ENCODE peak calls at places on chromosomes 2 and 18, in eight cellular contexts. One of them, this sample, is unnamed.

GRCh38 chr2:186780701-186781316 is 68.2 kb downstream of the ZSWIM2 start:
- DNase-seq in A549: peak; percentile 8
- DNase-seq in fibroblast of lung: peak; percentile 36
- DNase-seq in neural progenitor cell: peak; percentile 70
- DNase-seq in IMR-90: peak; percentile 19
- DNase-seq in GM23248: peak; percentile 2
- DNase-seq in H9: peak; percentile 71
- DNase-seq in HepG2: peak; percentile 56
- DNase-seq in this sample: no peak

GRCh38 chr2:159775006-159775405 is 23.0 kb downstream of the CD302 start:
- DNase-seq in A549: no peak
- DNase-seq in fibroblast of lung: no peak
- DNase-seq in neural progenitor cell: no peak
- DNase-seq in IMR-90: peak; percentile 19
- DNase-seq in GM23248: no peak
- DNase-seq in H9: no peak
- DNase-seq in HepG2: no peak
- DNase-seq in this sample: no peak

GRCh38 chr2:2229898-2230817 is 100.9 kb downstream of the MYT1L start:
- DNase-seq in A549: no peak
- DNase-seq in fibroblast of lung: no peak
- DNase-seq in neural progenitor cell: no peak
- DNase-seq in IMR-90: no peak
- DNase-seq in GM23248: peak; percentile 20
- DNase-seq in H9: no peak
- DNase-seq in HepG2: no peak
- DNase-seq in this sample: no peak

GRCh38 chr2:121185571-121186074 is 99.4 kb downstream of the TFCP2L1 start:
- DNase-seq in A549: no peak
- DNase-seq in fibroblast of lung: no peak
- DNase-seq in neural progenitor cell: peak; percentile 36
- DNase-seq in IMR-90: no peak
- DNase-seq in GM23248: peak; percentile 37
- DNase-seq in H9: no peak
- DNase-seq in HepG2: no peak
- DNase-seq in this sample: no peak

GRCh38 chr2:47174731-47175361 is 19.7 kb upstream of the STPG4 start:
- DNase-seq in A549: peak; percentile 82
- DNase-seq in fibroblast of lung: peak; percentile 46
- DNase-seq in neural progenitor cell: peak; percentile 43
- DNase-seq in IMR-90: peak; percentile 62
- DNase-seq in GM23248: peak; percentile 82
- DNase-seq in H9: no peak
- DNase-seq in HepG2: peak; percentile 49
- DNase-seq in this sample: peak; percentile 53

GRCh38 chr2:74530239-74531161 is 767 bp downstream of the HTRA2 start:
- DNase-seq in A549: peak; percentile 64
- DNase-seq in fibroblast of lung: no peak
- DNase-seq in neural progenitor cell: peak; percentile 53
- DNase-seq in IMR-90: peak; percentile 52
- DNase-seq in GM23248: peak; percentile 60
- DNase-seq in H9: peak; percentile 53
- DNase-seq in HepG2: no peak
- DNase-seq in this sample: peak; percentile 60

GRCh38 chr18:40841473-40841872 is 1113.6 kb upstream of the PIK3C3 start:
- DNase-seq in A549: no peak
- DNase-seq in fibroblast of lung: peak; percentile 61
- DNase-seq in neural progenitor cell: no peak
- DNase-seq in IMR-90: peak; percentile 74
- DNase-seq in GM23248: peak; percentile 53
- DNase-seq in H9: no peak
- DNase-seq in HepG2: no peak
- DNase-seq in this sample: no peak

GRCh38 chr2:48482313-48482712 is 47.6 kb upstream of the STON1 start:
- DNase-seq in A549: no peak
- DNase-seq in fibroblast of lung: peak; percentile 96
- DNase-seq in neural progenitor cell: no peak
- DNase-seq in IMR-90: peak; percentile 88
- DNase-seq in GM23248: no peak
- DNase-seq in H9: no peak
- DNase-seq in HepG2: no peak
- DNase-seq in this sample: no peak

GRCh38 chr2:84855730-84856129 is 25.2 kb downstream of the TRABD2A start:
- DNase-seq in A549: no peak
- DNase-seq in fibroblast of lung: no peak
- DNase-seq in neural progenitor cell: peak; percentile 79
- DNase-seq in IMR-90: no peak
- DNase-seq in GM23248: no peak
- DNase-seq in H9: peak; percentile 83
- DNase-seq in HepG2: no peak
- DNase-seq in this sample: no peak

GRCh38 chr18:39455300-39455699 is 1889.7 kb upstream of the CELF4 start:
- DNase-seq in A549: no peak
- DNase-seq in fibroblast of lung: peak; percentile 78
- DNase-seq in neural progenitor cell: no peak
- DNase-seq in IMR-90: peak; percentile 66
- DNase-seq in GM23248: peak; percentile 87
- DNase-seq in H9: no peak
- DNase-seq in HepG2: peak; percentile 21
- DNase-seq in this sample: no peak

GRCh38 chr2:32485399-32485798 is 128.6 kb downstream of the BIRC6 start:
- DNase-seq in A549: no peak
- DNase-seq in fibroblast of lung: peak; percentile 20
- DNase-seq in neural progenitor cell: no peak
- DNase-seq in IMR-90: peak; percentile 36
- DNase-seq in GM23248: peak; percentile 63
- DNase-seq in H9: no peak
- DNase-seq in HepG2: no peak
- DNase-seq in this sample: no peak

GRCh38 chr18:68494802-68495560 is 219.9 kb downstream of the TMX3 start:
- DNase-seq in A549: no peak
- DNase-seq in fibroblast of lung: peak; percentile 97
- DNase-seq in neural progenitor cell: no peak
- DNase-seq in IMR-90: peak; percentile 98
- DNase-seq in GM23248: peak; percentile 86
- DNase-seq in H9: no peak
- DNase-seq in HepG2: no peak
- DNase-seq in this sample: no peak

GRCh38 chr2:50840346-50841124 is 191.4 kb downstream of the NRXN1 start:
- DNase-seq in A549: no peak
- DNase-seq in fibroblast of lung: no peak
- DNase-seq in neural progenitor cell: no peak
- DNase-seq in IMR-90: no peak
- DNase-seq in GM23248: no peak
- DNase-seq in H9: no peak
- DNase-seq in HepG2: no peak
- DNase-seq in this sample: no peak

GRCh38 chr2:111202266-111203040 is 81.7 kb downstream of the BCL2L11 start:
- DNase-seq in A549: no peak
- DNase-seq in fibroblast of lung: peak; percentile 59
- DNase-seq in neural progenitor cell: no peak
- DNase-seq in IMR-90: peak; percentile 89
- DNase-seq in GM23248: peak; percentile 14
- DNase-seq in H9: no peak
- DNase-seq in HepG2: no peak
- DNase-seq in this sample: no peak

GRCh38 chr18:24669502-24669901 is 209.1 kb downstream of the HRH4 start:
- DNase-seq in A549: no peak
- DNase-seq in fibroblast of lung: no peak
- DNase-seq in neural progenitor cell: peak; percentile 15
- DNase-seq in IMR-90: no peak
- DNase-seq in GM23248: no peak
- DNase-seq in H9: no peak
- DNase-seq in HepG2: no peak
- DNase-seq in this sample: no peak

DNA sequence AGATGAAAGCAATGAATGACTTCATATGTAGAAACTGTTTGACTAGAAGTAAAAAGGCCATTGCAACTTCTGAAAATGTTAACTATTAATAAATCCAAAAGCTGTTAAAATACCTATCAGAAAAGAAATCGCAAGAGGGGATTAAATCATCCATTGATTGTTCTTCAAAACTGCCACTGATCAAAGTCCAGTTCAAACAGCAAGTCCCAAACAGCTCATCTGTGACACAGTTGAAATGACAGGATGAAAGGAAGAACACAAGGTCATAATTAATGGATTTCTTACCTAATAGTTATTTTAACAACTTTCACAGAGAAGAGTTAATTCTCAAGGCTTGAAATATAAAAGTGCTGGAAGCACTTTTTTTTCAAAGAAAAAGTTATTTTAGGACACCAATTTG is 90.4 kb downstream of the SESTD1 start:
- DNase-seq in A549: no peak
- DNase-seq in fibroblast of lung: no peak
- DNase-seq in neural progenitor cell: no peak
- DNase-seq in IMR-90: no peak
- DNase-seq in GM23248: no peak
- DNase-seq in H9: no peak
- DNase-seq in HepG2: peak; percentile 30
- DNase-seq in this sample: no peak
- H3K4me2 ChIP-seq in A549: no peak overlapping the region
- H3K4me2 ChIP-seq in fibroblast of lung: no peak overlapping the region
- H3K4me2 ChIP-seq in neural progenitor cell: no peak overlapping the region
- H3K4me2 ChIP-seq in IMR-90: no peak overlapping the region
- H3K4me2 ChIP-seq in GM23248: no peak overlapping the region
- H3K4me2 ChIP-seq in H9: no peak overlapping the region
- H3K4me2 ChIP-seq in HepG2: no peak overlapping the region
- H3K4me2 ChIP-seq in this sample: no peak overlapping the region

GRCh38 chr18:2597639-2598038 is 26.3 kb downstream of the NDC80 start:
- DNase-seq in A549: no peak
- DNase-seq in fibroblast of lung: no peak
- DNase-seq in neural progenitor cell: no peak
- DNase-seq in IMR-90: no peak
- DNase-seq in GM23248: no peak
- DNase-seq in H9: no peak
- DNase-seq in HepG2: no peak
- DNase-seq in this sample: no peak

GRCh38 chr18:2606335-2606734 is 35.0 kb downstream of the NDC80 start:
- DNase-seq in A549: no peak
- DNase-seq in fibroblast of lung: no peak
- DNase-seq in neural progenitor cell: no peak
- DNase-seq in IMR-90: no peak
- DNase-seq in GM23248: no peak
- DNase-seq in H9: no peak
- DNase-seq in HepG2: no peak
- DNase-seq in this sample: no peak

GRCh38 chr18:2602844-2603243 is 31.5 kb downstream of the NDC80 start:
- DNase-seq in A549: no peak
- DNase-seq in fibroblast of lung: no peak
- DNase-seq in neural progenitor cell: no peak
- DNase-seq in IMR-90: no peak
- DNase-seq in GM23248: no peak
- DNase-seq in H9: no peak
- DNase-seq in HepG2: no peak
- DNase-seq in this sample: no peak
- H3K4me2 ChIP-seq in A549: no peak overlapping the region
- H3K4me2 ChIP-seq in fibroblast of lung: no peak overlapping the region
- H3K4me2 ChIP-seq in neural progenitor cell: no peak overlapping the region
- H3K4me2 ChIP-seq in IMR-90: no peak overlapping the region
- H3K4me2 ChIP-seq in GM23248: no peak overlapping the region
- H3K4me2 ChIP-seq in H9: no peak overlapping the region
- H3K4me2 ChIP-seq in HepG2: no peak overlapping the region
- H3K4me2 ChIP-seq in this sample: no peak overlapping the region

GRCh38 chr2:10164611-10165010 is 42.1 kb downstream of the RRM2 start:
- DNase-seq in A549: no peak
- DNase-seq in fibroblast of lung: no peak
- DNase-seq in neural progenitor cell: no peak
- DNase-seq in IMR-90: no peak
- DNase-seq in GM23248: no peak
- DNase-seq in H9: no peak
- DNase-seq in HepG2: no peak
- DNase-seq in this sample: no peak
- H3K4me2 ChIP-seq in A549: no peak overlapping the region
- H3K4me2 ChIP-seq in fibroblast of lung: no peak overlapping the region
- H3K4me2 ChIP-seq in neural progenitor cell: no peak overlapping the region
- H3K4me2 ChIP-seq in IMR-90: no peak overlapping the region
- H3K4me2 ChIP-seq in GM23248: no peak overlapping the region
- H3K4me2 ChIP-seq in H9: no peak overlapping the region
- H3K4me2 ChIP-seq in HepG2: no peak overlapping the region
- H3K4me2 ChIP-seq in this sample: no peak overlapping the region

GRCh38 chr2:144931976-144932375 is 412.1 kb upstream of the ZEB2 start:
- DNase-seq in A549: no peak
- DNase-seq in fibroblast of lung: no peak
- DNase-seq in neural progenitor cell: no peak
- DNase-seq in IMR-90: no peak
- DNase-seq in GM23248: no peak
- DNase-seq in H9: no peak
- DNase-seq in HepG2: no peak
- DNase-seq in this sample: no peak
- H3K4me2 ChIP-seq in A549: no peak overlapping the region
- H3K4me2 ChIP-seq in fibroblast of lung: no peak overlapping the region
- H3K4me2 ChIP-seq in neural progenitor cell: no peak overlapping the region
- H3K4me2 ChIP-seq in IMR-90: no peak overlapping the region
- H3K4me2 ChIP-seq in GM23248: no peak overlapping the region
- H3K4me2 ChIP-seq in H9: no peak overlapping the region
- H3K4me2 ChIP-seq in HepG2: no peak overlapping the region
- H3K4me2 ChIP-seq in this sample: no peak overlapping the region

DNA sequence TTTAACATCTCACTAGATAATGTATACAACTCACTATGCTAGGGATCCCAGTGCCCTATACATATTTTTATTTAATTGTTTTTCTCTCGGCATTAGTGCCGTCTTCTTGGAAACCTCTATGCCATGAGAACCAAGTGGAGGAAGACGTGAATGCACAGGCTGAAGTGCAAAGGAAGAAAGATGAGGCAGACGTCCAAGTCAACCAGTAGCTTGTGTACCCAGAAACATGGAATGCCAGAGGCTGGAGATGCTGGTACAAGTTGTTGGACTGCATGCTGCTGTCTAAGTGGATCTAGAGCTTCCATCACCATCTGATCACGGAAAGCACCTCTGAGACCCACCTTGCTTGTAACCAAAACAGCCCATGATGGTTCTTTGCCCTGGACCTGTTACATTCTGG is 12.5 kb upstream of the GEMIN6 start:
- DNase-seq in A549: no peak
- DNase-seq in fibroblast of lung: no peak
- DNase-seq in neural progenitor cell: no peak
- DNase-seq in IMR-90: peak; percentile 11
- DNase-seq in GM23248: no peak
- DNase-seq in H9: no peak
- DNase-seq in HepG2: no peak
- DNase-seq in this sample: no peak
- H3K4me2 ChIP-seq in A549: no peak overlapping the region
- H3K4me2 ChIP-seq in fibroblast of lung: no peak overlapping the region
- H3K4me2 ChIP-seq in neural progenitor cell: no peak overlapping the region
- H3K4me2 ChIP-seq in IMR-90: peak overlapping the region; percentile 36
- H3K4me2 ChIP-seq in GM23248: peak overlapping the region; percentile 45
- H3K4me2 ChIP-seq in H9: no peak overlapping the region
- H3K4me2 ChIP-seq in HepG2: no peak overlapping the region
- H3K4me2 ChIP-seq in this sample: no peak overlapping the region

This sample was measured in OCI-LY7.